ENCODE peak calls at places on chromosomes 3 and 15, in five cellular contexts. K is mesenchymal stem cell, G is neuronal stem cell, P is mesendoderm, A is H1. Y is an unnamed sample.

GRCh38 chr3:8985876-8986275 is 22.6 kb upstream of the RAD18 start:
- DNase-seq in K (no peak), G (no peak), P (no peak), A (peak), Y (no peak)

GRCh38 chr3:93983408-93983807 is 3.5 kb downstream of the ARL13B start:
- DNase-seq in K (no peak), G (no peak), P (no peak), A (no peak), Y (no peak)

GRCh38 chr3:24047513-24047912 is 102.4 kb downstream of the NR1D2 start:
- DNase-seq in K (no peak), G (no peak), P (no peak), A (no peak), Y (no peak)

GRCh38 chr15:85756411-85757072 is 38.2 kb downstream of the KLHL25 start:
- DNase-seq in K (no peak), G (no peak), P (no peak), A (no peak), Y (no peak)

GRCh38 chr15:74817370-74817737 is 4.7 kb downstream of the LMAN1L start:
- DNase-seq in K (peak), G (no peak), P (peak), A (no peak), Y (peak)

GRCh38 chr3:23873941-23874340 is 42.8 kb downstream of the NKIRAS1 start:
- DNase-seq in K (no peak), G (no peak), P (no peak), A (no peak), Y (peak)

GRCh38 chr3:65811917-65812316 is 226.8 kb downstream of the MAGI1 start:
- DNase-seq in K (no peak), G (no peak), P (no peak), A (no peak), Y (peak)

GRCh38 chr3:195537995-195538394 is 5.1 kb downstream of the PPP1R2 start:
- DNase-seq in K (no peak), G (no peak), P (no peak), A (no peak), Y (no peak)

GRCh38 chr3:158912621-158913020 is 110.8 kb downstream of the MFSD1 start:
- DNase-seq in K (no peak), G (no peak), P (no peak), A (no peak), Y (no peak)

GRCh38 chr15:75202251-75203016 is 752 bp downstream of the C15orf39 start:
- DNase-seq in K (peak), G (peak), P (peak), A (no peak), Y (peak)

GRCh38 chr15:62847900-62848489 is 194.6 kb upstream of the TPM1 start:
- DNase-seq in K (peak), G (peak), P (peak), A (peak), Y (peak)

GRCh38 chr15:99006904-99007495 is 592 bp downstream of the PGPEP1L start:
- DNase-seq in K (no peak), G (no peak), P (no peak), A (peak), Y (no peak)

GRCh38 chr3:64327039-64327804 is 102.0 kb upstream of the PRICKLE2 start:
- DNase-seq in K (peak), G (no peak), P (no peak), A (no peak), Y (no peak)

GRCh38 chr3:139533781-139534443 is 5.6 kb downstream of the RBP1 start:
- DNase-seq in K (peak), G (no peak), P (no peak), A (no peak), Y (peak)

GRCh38 chr3:108588616-108589015 is 622 bp downstream of the CIP2A start:
- DNase-seq in K (no peak), G (no peak), P (no peak), A (no peak), Y (no peak)

GRCh38 chr3:43217633-43218032 is 68.7 kb upstream of the SNRK start:
- DNase-seq in K (no peak), G (no peak), P (no peak), A (peak), Y (peak)

GRCh38 chr3:41247590-41247989 is 48.3 kb downstream of the CTNNB1 start:
- DNase-seq in K (no peak), G (no peak), P (no peak), A (no peak), Y (no peak)

GRCh38 chr3:154779571-154779970 is 300.5 kb upstream of the MME start:
- DNase-seq in K (peak), G (no peak), P (no peak), A (no peak), Y (peak)

GRCh38 chr15:51269496-51269895 is 68.9 kb downstream of the CYP19A1 start:
- DNase-seq in K (no peak), G (no peak), P (no peak), A (no peak), Y (no peak)

GRCh38 chr15:68499620-68500312 is 67.8 kb upstream of the ITGA11 start:
- DNase-seq in K (peak), G (no peak), P (no peak), A (peak), Y (no peak)

GRCh38 chr3:70620367-70620766 is 307.9 kb upstream of the MDFIC2 start:
- DNase-seq in K (no peak), G (no peak), P (no peak), A (no peak), Y (no peak)

GRCh38 chr15:63169796-63170195 is 12.5 kb upstream of the RPS27L start:
- DNase-seq in K (no peak), G (no peak), P (no peak), A (peak), Y (no peak)

GRCh38 chr15:25251700-25252390 is 187.0 kb downstream of the UBE3A start:
- DNase-seq in K (no peak), G (no peak), P (no peak), A (no peak), Y (no peak)

GRCh38 chr15:71296032-71296686 is 180.9 kb downstream of the THSD4 start:
- DNase-seq in K (peak), G (no peak), P (no peak), A (no peak), Y (peak)

GRCh38 chr3:155960060-155960459 is 89.6 kb downstream of the GMPS start:
- DNase-seq in K (no peak), G (no peak), P (no peak), A (no peak), Y (peak)

GRCh38 chr3:12965999-12966846 is 107.0 kb downstream of the IQSEC1 start:
- DNase-seq in K (peak), G (no peak), P (no peak), A (no peak), Y (no peak)

GRCh38 chr15:48868549-48868948 is 9.4 kb upstream of the EID1 start:
- DNase-seq in K (peak), G (no peak), P (no peak), A (no peak), Y (peak)

GRCh38 chr3:101381809-101382208 is 61.4 kb upstream of the IMPG2 start:
- DNase-seq in K (peak), G (peak), P (peak), A (no peak), Y (peak)

GRCh38 chr3:59425942-59426341 is 376.1 kb upstream of the CFAP20DC start:
- DNase-seq in K (no peak), G (no peak), P (no peak), A (no peak), Y (no peak)

GRCh38 chr3:5078151-5078550 is 43.9 kb upstream of the ARL8B start:
- DNase-seq in K (peak), G (no peak), P (no peak), A (no peak), Y (peak)

GRCh38 chr3:27127195-27127594 is 242.0 kb downstream of the NEK10 start:
- DNase-seq in K (no peak), G (no peak), P (no peak), A (no peak), Y (no peak)

GRCh38 chr3:139303216-139303615 is 40.6 kb upstream of the MRPS22 start:
- DNase-seq in K (no peak), G (no peak), P (no peak), A (no peak), Y (no peak)

GRCh38 chr3:16896094-16896627 is 11.4 kb downstream of the PLCL2 start:
- DNase-seq in K (no peak), G (no peak), P (no peak), A (no peak), Y (no peak)

GRCh38 chr15:45249125-45249780 is 2.8 kb upstream of the SLC28A2 start:
- DNase-seq in K (no peak), G (no peak), P (no peak), A (no peak), Y (no peak)

GRCh38 chr3:13536832-13537231 is 12.1 kb upstream of the FBLN2 start:
- DNase-seq in K (no peak), G (no peak), P (peak), A (no peak), Y (no peak)

GRCh38 chr3:52432225-52432624 is 12.7 kb downstream of the SEMA3G start:
- DNase-seq in K (no peak), G (no peak), P (no peak), A (no peak), Y (no peak)

GRCh38 chr15:48825075-48825474 is 14.2 kb upstream of the CEP152 start:
- DNase-seq in K (no peak), G (no peak), P (no peak), A (no peak), Y (no peak)

GRCh38 chr15:66842710-66843441 is 140.8 kb downstream of the SMAD6 start:
- DNase-seq in K (peak), G (no peak), P (peak), A (no peak), Y (peak)

GRCh38 chr15:81950841-81951414 is 94.9 kb downstream of the MEX3B start:
- DNase-seq in K (peak), G (no peak), P (peak), A (no peak), Y (peak)

GRCh38 chr3:126851934-126852333 is 131.0 kb upstream of the PLXNA1 start:
- DNase-seq in K (no peak), G (no peak), P (peak), A (peak), Y (no peak)

GRCh38 chr3:126850370-126851085 is 132.4 kb upstream of the PLXNA1 start:
- DNase-seq in K (peak), G (peak), P (peak), A (peak), Y (peak)

GRCh38 chr3:126851382-126851781 is 131.5 kb upstream of the PLXNA1 start:
- DNase-seq in K (no peak), G (no peak), P (peak), A (no peak), Y (no peak)

GRCh38 chr3:126854666-126855065 is 128.2 kb upstream of the PLXNA1 start:
- DNase-seq in K (no peak), G (no peak), P (no peak), A (peak), Y (no peak)

GRCh38 chr3:126852536-126852935 is 130.4 kb upstream of the PLXNA1 start:
- DNase-seq in K (no peak), G (no peak), P (peak), A (peak), Y (no peak)
- H2BK5ac ChIP-seq in K (no peak), G (no peak), P (no peak), A (peak), Y (no peak)

DNA sequence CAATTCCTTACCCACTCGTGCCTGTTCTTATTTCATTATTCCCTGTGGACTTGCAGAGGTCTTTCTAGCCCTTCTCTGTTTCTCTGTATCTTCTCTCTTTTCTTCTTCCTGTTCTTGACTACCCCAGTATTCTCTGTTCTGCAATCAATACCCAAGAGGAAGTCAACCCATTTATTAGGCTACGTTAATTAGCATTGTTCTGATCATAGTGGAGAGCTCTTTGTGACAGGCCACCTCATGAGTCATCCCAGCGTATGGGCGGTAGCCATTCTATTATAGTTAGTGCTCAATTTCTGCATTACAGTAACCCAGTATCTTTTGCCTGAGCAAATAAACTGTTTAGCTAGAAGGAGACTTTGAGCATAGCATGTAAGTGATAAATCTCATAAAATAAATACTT is 259.5 kb upstream of the GRM7 start:
- DNase-seq in K (no peak), G (no peak), P (no peak), A (no peak), Y (no peak)
- H2BK5ac ChIP-seq in K (no peak), G (no peak), P (no peak), A (no peak), Y (no peak)

DNA sequence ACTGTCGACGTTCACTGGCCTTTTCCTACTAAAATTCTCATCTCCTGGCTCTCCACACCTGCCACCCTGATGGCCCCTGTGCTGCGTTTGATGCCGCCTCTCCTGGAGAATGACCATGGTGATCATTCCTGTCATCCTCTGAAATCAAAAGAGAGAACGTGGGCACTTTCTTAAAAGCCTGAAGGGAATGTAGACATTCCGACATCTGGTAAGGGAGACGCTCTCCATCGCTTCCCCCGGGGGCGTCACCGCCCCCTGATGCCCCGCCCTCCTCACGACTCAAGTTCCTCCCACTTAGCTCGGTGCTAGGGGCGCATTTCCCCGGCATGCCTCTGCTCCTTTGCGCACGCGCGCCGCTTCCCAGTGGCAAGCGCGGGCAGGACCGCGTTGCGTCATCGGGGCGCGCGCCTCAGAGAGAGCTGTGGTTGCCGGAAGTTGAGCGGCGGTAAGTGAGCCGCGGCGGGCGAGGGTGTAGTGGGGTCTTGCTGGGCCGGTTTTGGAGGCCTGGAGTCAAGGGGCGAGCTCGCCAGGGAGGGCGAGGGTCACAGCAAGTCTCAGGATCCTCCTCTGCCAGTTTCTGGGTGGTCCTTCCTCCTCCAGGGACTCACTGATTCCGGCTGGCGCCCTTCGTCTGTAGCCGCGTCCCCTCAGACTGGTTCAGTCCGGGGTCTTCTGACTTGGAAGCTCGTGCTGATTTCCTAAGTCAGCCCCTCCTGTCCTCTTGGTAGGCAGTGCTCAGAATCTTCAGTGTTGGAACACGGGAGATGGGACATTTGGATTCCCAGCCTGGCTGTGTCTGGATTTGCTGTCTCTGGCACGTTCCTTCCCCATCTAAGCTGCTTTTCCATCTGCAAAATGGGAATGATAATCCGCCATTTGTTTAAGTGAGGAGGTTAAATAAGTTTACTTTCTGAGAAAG is at the start of gene ATG7:
- DNase-seq in K (peak), G (peak), P (peak), A (peak), Y (peak)
- H2BK5ac ChIP-seq in K (no peak), G (no peak), P (no peak), A (peak), Y (peak)

GRCh38 chr3:133455960-133456359 is 56.1 kb downstream of the BFSP2 start:
- DNase-seq in K (no peak), G (no peak), P (no peak), A (no peak), Y (no peak)

GRCh38 chr3:133453383-133453782 is 53.5 kb downstream of the BFSP2 start:
- DNase-seq in K (no peak), G (no peak), P (no peak), A (no peak), Y (no peak)

GRCh38 chr3:133455281-133455680 is 55.4 kb downstream of the BFSP2 start:
- DNase-seq in K (no peak), G (no peak), P (no peak), A (no peak), Y (no peak)

GRCh38 chr3:133451309-133451708 is 51.5 kb downstream of the BFSP2 start:
- DNase-seq in K (no peak), G (no peak), P (no peak), A (no peak), Y (no peak)

DNA sequence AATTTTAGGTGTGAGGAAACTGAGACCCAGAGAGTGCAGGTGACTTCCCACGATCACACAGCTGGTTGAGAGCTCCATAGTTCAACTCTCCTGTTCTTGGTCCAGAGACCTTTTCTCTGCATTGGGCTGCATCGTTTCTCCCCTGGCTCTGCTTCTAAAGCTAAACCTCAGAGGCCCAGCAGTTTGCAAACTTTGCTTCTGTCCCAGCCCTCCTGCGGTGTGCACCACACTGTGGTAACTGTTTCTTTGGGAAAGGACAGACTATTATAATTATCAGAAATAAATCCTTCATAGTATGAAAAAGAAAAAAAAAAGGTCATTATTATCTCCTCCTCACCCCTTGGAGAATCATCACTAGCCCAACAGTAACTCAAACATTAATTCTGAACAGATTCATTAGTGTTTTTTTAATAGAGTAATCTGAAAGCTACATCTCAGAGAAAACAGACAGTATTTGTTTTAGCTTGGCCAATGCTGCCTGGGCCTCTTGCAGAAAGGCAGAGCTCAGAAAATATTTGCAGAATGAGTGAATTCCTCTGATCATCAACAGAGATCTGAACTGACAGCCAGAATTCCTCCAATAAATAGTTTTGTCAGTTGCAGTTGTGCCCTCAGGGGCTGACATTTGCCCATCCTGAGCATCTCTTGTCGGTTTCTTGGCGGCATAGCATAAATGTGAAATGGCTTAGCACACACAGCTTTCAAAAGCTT is 52.9 kb downstream of the BFSP2 start:
- DNase-seq in K (no peak), G (no peak), P (peak), A (no peak), Y (no peak)
- H2BK5ac ChIP-seq in K (peak), G (no peak), P (no peak), A (no peak), Y (no peak)

DNA sequence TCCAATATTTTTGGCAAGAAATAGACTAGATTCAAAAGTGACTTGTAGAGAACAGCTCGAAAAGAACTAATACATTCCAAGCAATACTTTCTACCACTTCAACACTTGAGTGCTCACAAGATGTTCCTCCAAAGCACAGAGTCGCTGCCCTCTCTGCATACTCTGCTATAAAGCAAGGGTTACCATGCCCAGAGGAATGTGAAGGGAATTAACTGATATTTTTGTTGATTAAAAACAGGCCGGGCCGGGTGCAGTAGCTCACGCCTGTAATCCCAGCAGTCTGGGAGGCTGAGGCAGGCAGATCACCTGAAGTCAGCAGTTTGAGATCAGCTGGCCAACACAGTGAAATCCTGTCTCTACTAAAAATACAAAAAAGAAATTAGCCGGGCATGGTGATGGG is 57.6 kb upstream of the CSPG5 start:
- DNase-seq in K (no peak), G (no peak), P (no peak), A (no peak), Y (no peak)
- H2BK5ac ChIP-seq in K (no peak), G (no peak), P (no peak), A (no peak), Y (no peak)

GRCh38 chr3:51391075-51391565 is at the start of gene RBM15B:
- DNase-seq in K (peak), G (peak), P (peak), A (peak), Y (peak)
- H2BK5ac ChIP-seq in K (no peak), G (peak), P (no peak), A (peak), Y (peak)

DNA sequence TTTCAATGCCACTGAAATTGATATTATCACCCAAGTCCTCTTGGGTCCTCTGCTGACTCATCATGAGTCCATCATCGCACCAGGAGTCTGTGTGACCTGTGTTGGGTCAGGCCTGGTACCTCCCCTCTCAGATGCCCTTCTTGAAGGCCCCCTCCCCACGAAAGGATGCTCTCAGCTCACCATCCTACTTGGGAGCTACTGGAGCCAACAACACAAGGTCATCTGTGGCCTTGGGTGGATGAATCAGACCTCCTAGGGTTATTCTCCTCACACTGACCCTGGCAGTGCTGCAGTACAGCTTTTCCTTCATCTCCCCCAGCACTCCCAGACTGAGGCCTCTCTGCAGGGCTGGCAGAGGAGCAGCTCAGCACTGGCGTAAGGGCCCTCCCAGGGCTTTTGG is 80.6 kb upstream of the GSK3B start:
- DNase-seq in K (no peak), G (no peak), P (no peak), A (no peak), Y (no peak)
- H2BK5ac ChIP-seq in K (no peak), G (no peak), P (no peak), A (no peak), Y (peak)